ENCODE peak calls at places on chromosomes 6 and 20, in four cellular contexts. J, G, L and K are unnamed samples.
A peak's percentile ranks its signal among the peaks of the same experiment; 100 is the strongest.

GRCh38 chr6:3063733-3064700 is 4.3 kb upstream of the RIPK1 start:
- DNase-seq in J (peak; percentile 53), G (peak; percentile 84), L (peak; percentile 83), K (peak; percentile 72)

GRCh38 chr6:93416575-93417420 is 2.6 kb downstream of the EPHA7 start:
- DNase-seq in J (peak; percentile 68), G (no peak), L (no peak), K (peak; percentile 82)

GRCh38 chr6:153898360-153899059 is 140.5 kb upstream of the OPRM1 start:
- DNase-seq in J (no peak), G (no peak), L (no peak), K (no peak)

GRCh38 chr6:88442731-88443130 is 276.6 kb upstream of the CNR1 start:
- DNase-seq in J (no peak), G (no peak), L (no peak), K (no peak)

GRCh38 chr6:11276911-11277274 is 44.4 kb upstream of the NEDD9 start:
- DNase-seq in J (no peak), G (no peak), L (no peak), K (no peak)

GRCh38 chr20:58086763-58087566 is 141.5 kb downstream of the ANKRD60 start:
- DNase-seq in J (peak; percentile 40), G (peak; percentile 82), L (no peak), K (peak; percentile 36)

GRCh38 chr6:144285798-144286502 is 815 bp downstream of the UTRN start:
- DNase-seq in J (no peak), G (peak; percentile 60), L (peak; percentile 23), K (peak; percentile 62)

GRCh38 chr6:105109955-105110650 is 69.7 kb downstream of the POPDC3 start:
- DNase-seq in J (no peak), G (no peak), L (no peak), K (no peak)

GRCh38 chr6:64012351-64013060 is 376.9 kb downstream of the PHF3 start:
- DNase-seq in J (peak; percentile 7), G (peak; percentile 27), L (no peak), K (peak; percentile 44)

GRCh38 chr20:53748176-53748575 is 154.5 kb upstream of the ZNF217 start:
- DNase-seq in J (no peak), G (peak; percentile 58), L (no peak), K (no peak)

GRCh38 chr6:9405369-9405768 is 970.0 kb upstream of the SLC35B3 start:
- DNase-seq in J (no peak), G (no peak), L (no peak), K (no peak)

GRCh38 chr6:136435096-136435495 is 115.1 kb downstream of the MAP7 start:
- DNase-seq in J (no peak), G (no peak), L (no peak), K (no peak)

GRCh38 chr6:125124250-125124777 is 29.3 kb upstream of the TPD52L1 start:
- DNase-seq in J (no peak), G (peak; percentile 57), L (no peak), K (no peak)

GRCh38 chr20:24786096-24786495 is 163.0 kb upstream of the CST7 start:
- DNase-seq in J (no peak), G (no peak), L (no peak), K (no peak)

GRCh38 chr20:58330692-58331091 is 21.2 kb downstream of the RAB22A start:
- DNase-seq in J (no peak), G (no peak), L (no peak), K (no peak)

GRCh38 chr6:30219244-30219643 is 6.0 kb upstream of the TRIM26 start:
- DNase-seq in J (peak; percentile 72), G (peak; percentile 56), L (peak; percentile 37), K (peak; percentile 73)

GRCh38 chr6:166955121-166955864 is 1.1 kb downstream of the RNASET2 start:
- DNase-seq in J (no peak), G (peak; percentile 27), L (no peak), K (peak; percentile 15)

GRCh38 chr6:28769626-28770402 is 154.0 kb downstream of the TRIM27 start:
- DNase-seq in J (no peak), G (no peak), L (no peak), K (no peak)

GRCh38 chr20:9945406-9945805 is 89.4 kb upstream of the ANKEF1 start:
- DNase-seq in J (no peak), G (peak; percentile 42), L (no peak), K (no peak)

GRCh38 chr20:1761116-1761515 is 103.5 kb upstream of the SIRPG start:
- DNase-seq in J (no peak), G (peak; percentile 11), L (no peak), K (no peak)

GRCh38 chr6:23823421-23823820 is 302.6 kb upstream of the NRSN1 start:
- DNase-seq in J (no peak), G (no peak), L (no peak), K (no peak)

GRCh38 chr6:55825402-55826051 is 49.9 kb downstream of the BMP5 start:
- DNase-seq in J (no peak), G (no peak), L (no peak), K (no peak)

GRCh38 chr20:8853805-8854338 is 215.0 kb upstream of the PLCB4 start:
- DNase-seq in J (peak; percentile 55), G (peak; percentile 84), L (no peak), K (peak; percentile 66)

GRCh38 chr6:90083891-90084290 is 189.6 kb downstream of the GJA10 start:
- DNase-seq in J (no peak), G (no peak), L (no peak), K (no peak)

GRCh38 chr6:51300510-51300909 is 481.8 kb downstream of the TFAP2B start:
- DNase-seq in J (no peak), G (no peak), L (no peak), K (no peak)

GRCh38 chr20:9353180-9353915 is 161.0 kb upstream of the LAMP5 start:
- DNase-seq in J (no peak), G (no peak), L (no peak), K (no peak)

GRCh38 chr6:144149894-144150672 is at the start of gene STX11:
- DNase-seq in J (no peak), G (peak; percentile 59), L (peak; percentile 55), K (peak; percentile 44)

GRCh38 chr6:131586544-131586943 is 13.5 kb downstream of the ARG1 start:
- DNase-seq in J (no peak), G (no peak), L (no peak), K (no peak)